ENCODE peak calls at places on chromosome 10, in six cellular contexts. A is GM20000, K is islet precursor cell, P is right cardiac atrium, D is HFF-Myc, L is LHCN-M2. X is an unnamed sample.

GRCh38 chr10:129063877-129064276 is 403.2 kb upstream of the MGMT start:
- DNase-seq in A (no peak), L (no peak), K (peak), P (no peak), D (no peak), X (no peak)

GRCh38 chr10:13712799-13713581 is 126.2 kb downstream of the PRPF18 start:
- DNase-seq in K (peak), P (peak), A (peak), D (peak), L (peak), X (peak)

GRCh38 chr10:55449981-55450380 is 649.0 kb upstream of the PCDH15 start:
- DNase-seq in A (no peak), L (no peak), D (no peak), K (no peak), P (no peak), X (no peak)

GRCh38 chr10:126932516-126932915 is 27.3 kb downstream of the DOCK1 start:
- DNase-seq in K (no peak), P (no peak), D (no peak), L (no peak), A (no peak), X (no peak)

GRCh38 chr10:14971867-14972448 is 12.8 kb downstream of the MEIG1 start:
- DNase-seq in K (peak), L (no peak), A (no peak), D (no peak), P (peak), X (peak)

GRCh38 chr10:110822708-110823291 is 48.9 kb upstream of the PDCD4 start:
- DNase-seq in D (no peak), L (no peak), P (no peak), A (no peak), K (peak), X (no peak)

GRCh38 chr10:27457261-27457945 is 46.7 kb upstream of the RAB18 start:
- DNase-seq in L (no peak), D (no peak), P (no peak), A (no peak), K (no peak), X (no peak)

GRCh38 chr10:119209050-119209735 is 1.8 kb downstream of the GRK5 start:
- DNase-seq in D (no peak), L (peak), A (peak), K (peak), P (peak), X (no peak)

GRCh38 chr10:13630231-13630630 is 43.5 kb downstream of the PRPF18 start:
- DNase-seq in L (no peak), P (no peak), A (no peak), D (no peak), K (no peak), X (no peak)

GRCh38 chr10:95201736-95202135 is 7.7 kb downstream of the ACSM6 start:
- DNase-seq in D (no peak), A (no peak), L (peak), P (no peak), K (no peak), X (no peak)